ENCODE peak calls at places on chromosomes 5 and 9, in seven cellular contexts. N, Q, H, A, G, B and T are unnamed samples.

GRCh38 chr5:40572947-40573346 is 106.8 kb upstream of the PTGER4 start:
- DNase-seq in H (peak; percentile 7), Q (no peak), G (no peak), B (no peak), A (no peak), N (no peak), T (no peak)

GRCh38 chr9:89533396-89534187 is 35.7 kb upstream of the SEMA4D start:
- DNase-seq in B (no peak), H (no peak), Q (no peak), G (no peak), A (no peak), N (no peak), T (no peak)

GRCh38 chr5:135491552-135492318 is 39.6 kb upstream of the TIFAB start:
- DNase-seq in Q (peak; percentile 75), N (no peak), G (no peak), A (no peak), B (no peak), H (peak; percentile 89), T (no peak)

GRCh38 chr5:98904786-98905185 is 24.0 kb downstream of the CHD1 start:
- DNase-seq in A (no peak), H (no peak), B (no peak), Q (no peak), N (no peak), G (no peak), T (no peak)

GRCh38 chr9:109317979-109318671 is 2.7 kb downstream of the EPB41L4B start:
- DNase-seq in Q (no peak), H (peak; percentile 85), B (no peak), N (no peak), G (no peak), A (no peak), T (peak; percentile 79)

GRCh38 chr9:90774682-90775081 is 26.9 kb upstream of the SYK start:
- DNase-seq in H (no peak), Q (no peak), A (no peak), G (no peak), N (no peak), B (no peak), T (no peak)

GRCh38 chr5:98656106-98656795 is 117.2 kb upstream of the RGMB start:
- DNase-seq in N (no peak), Q (no peak), B (no peak), G (no peak), A (no peak), H (no peak), T (peak; percentile 25)

GRCh38 chr9:93813687-93814560 is 141.2 kb downstream of the BARX1 start:
- DNase-seq in G (peak; percentile 8), Q (peak; percentile 52), H (peak; percentile 88), N (no peak), A (no peak), B (no peak), T (no peak)

GRCh38 chr9:36765468-36766341 is 193.0 kb downstream of the MELK start:
- DNase-seq in A (peak; percentile 82), N (peak; percentile 54), H (peak; percentile 95), G (peak; percentile 96), Q (peak; percentile 88), B (peak; percentile 90), T (peak; percentile 91)

GRCh38 chr5:40680741-40681350 is 1.1 kb downstream of the PTGER4 start:
- DNase-seq in Q (peak; percentile 61), G (peak; percentile 23), B (peak; percentile 56), H (no peak), A (peak; percentile 42), N (no peak), T (no peak)

GRCh38 chr9:22954964-22955363 is 508.3 kb downstream of the DMRTA1 start:
- DNase-seq in A (no peak), Q (no peak), H (no peak), G (no peak), B (no peak), N (no peak), T (no peak)

GRCh38 chr5:78534148-78535009 is 114.2 kb downstream of the LHFPL2 start:
- DNase-seq in H (no peak), G (no peak), A (no peak), N (no peak), B (no peak), Q (no peak), T (no peak)

GRCh38 chr5:67992919-67993318 is 222.6 kb upstream of the PIK3R1 start:
- DNase-seq in A (no peak), Q (no peak), H (no peak), N (no peak), B (no peak), G (no peak), T (no peak)

GRCh38 chr5:151805414-151806225 is 33.9 kb downstream of the G3BP1 start:
- DNase-seq in B (no peak), Q (no peak), N (no peak), A (no peak), G (no peak), H (no peak), T (no peak)

GRCh38 chr9:133571491-133571890 is 37.0 kb downstream of the ADAMTSL2 start:
- DNase-seq in B (no peak), H (peak; percentile 34), Q (no peak), A (no peak), G (no peak), N (no peak), T (no peak)

GRCh38 chr9:124506433-124506832 is 766 bp downstream of the NR5A1 start:
- DNase-seq in A (no peak), Q (no peak), G (no peak), H (no peak), B (no peak), N (no peak), T (no peak)

GRCh38 chr5:56269216-56269927 is 36.2 kb upstream of the ANKRD55 start:
- DNase-seq in G (peak; percentile 47), Q (peak; percentile 51), N (peak; percentile 48), B (no peak), H (peak; percentile 31), A (peak; percentile 1), T (no peak)

GRCh38 chr5:13946111-13946510 is 1.6 kb upstream of the DNAH5 start:
- DNase-seq in H (peak; percentile 81), B (no peak), G (no peak), A (no peak), N (peak; percentile 82), Q (no peak), T (no peak)

GRCh38 chr9:134657666-134658377 is 16.2 kb downstream of the COL5A1 start:
- DNase-seq in A (no peak), B (no peak), G (no peak), N (no peak), H (no peak), Q (no peak), T (no peak)

GRCh38 chr9:114397848-114398605 is 10.2 kb upstream of the AKNA start:
- DNase-seq in N (peak; percentile 83), A (peak; percentile 93), B (peak; percentile 98), Q (peak; percentile 98), H (peak; percentile 93), G (peak; percentile 97), T (peak; percentile 93)

GRCh38 chr5:75042511-75042910 is 9.8 kb downstream of the GCNT4 start:
- DNase-seq in B (no peak), A (no peak), N (no peak), H (no peak), Q (no peak), G (no peak), T (no peak)